ENCODE peak calls at places on chromosomes 5 and 9, in four cellular contexts. P, A, C and V are unnamed samples.

GRCh38 chr5:159764283-159764927 is 151.9 kb upstream of the ADRA1B start:
- DNase-seq in C (peak), A (no peak), P (no peak), V (peak)

GRCh38 chr9:93110400-93110855 is 14.4 kb downstream of the CARD19 start:
- DNase-seq in C (no peak), A (no peak), P (no peak), V (no peak)

GRCh38 chr5:17727212-17727611 is 93.0 kb downstream of the TAF11L14 start:
- DNase-seq in A (no peak), P (no peak), C (no peak), V (no peak)

GRCh38 chr5:171616002-171616780 is 169.4 kb upstream of the SMIM23 start:
- DNase-seq in P (no peak), A (no peak), C (no peak), V (no peak)

GRCh38 chr5:52799358-52799982 is 11.8 kb downstream of the ITGA1 start:
- DNase-seq in A (peak), C (peak), P (peak), V (peak)

GRCh38 chr5:65928341-65928752 is 2.0 kb downstream of the ERBIN start:
- DNase-seq in A (no peak), P (no peak), C (no peak), V (peak)

GRCh38 chr9:34500623-34501267 is 22.0 kb downstream of the ENHO start:
- DNase-seq in P (peak), A (peak), C (peak), V (peak)

GRCh38 chr9:86795861-86796497 is 151.3 kb downstream of the GAS1 start:
- DNase-seq in A (no peak), C (peak), P (no peak), V (no peak)

GRCh38 chr9:76654575-76654974 is 109.7 kb upstream of the PCA3 start:
- DNase-seq in P (no peak), A (no peak), C (peak), V (peak)

GRCh38 chr5:114184006-114184405 is 177.9 kb upstream of the KCNN2 start:
- DNase-seq in C (no peak), P (no peak), A (no peak), V (peak)

DNA sequence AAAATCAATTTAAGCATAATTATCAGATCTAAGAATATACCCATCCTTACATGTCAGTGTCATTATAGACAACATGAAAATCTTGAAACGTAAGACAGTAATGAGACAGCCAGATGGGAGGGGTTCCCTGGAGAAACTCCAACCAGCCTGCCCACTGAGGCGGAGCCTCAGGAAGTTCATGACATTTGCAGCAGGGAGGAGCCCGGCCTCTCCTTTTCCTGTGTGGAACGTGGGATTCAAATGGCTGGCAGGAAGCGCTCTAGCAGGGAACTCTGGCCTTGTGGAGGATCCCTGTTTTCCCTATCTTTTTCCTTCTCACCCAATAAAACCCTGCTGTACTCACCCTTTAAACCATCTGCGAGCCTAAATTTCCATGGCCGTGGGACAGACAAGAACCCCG is 176.6 kb upstream of the KCNN2 start:
- DNase-seq in P (no peak), C (no peak), A (peak), V (no peak)
- H4K91ac ChIP-seq in P (no peak), C (no peak), A (no peak), V (no peak)

GRCh38 chr5:56459978-56460377 is 226.8 kb upstream of the ANKRD55 start:
- DNase-seq in C (no peak), P (no peak), A (no peak), V (no peak)

GRCh38 chr5:56459394-56459793 is 226.3 kb upstream of the ANKRD55 start:
- DNase-seq in P (no peak), A (no peak), C (no peak), V (no peak)

GRCh38 chr5:56455417-56455816 is 222.3 kb upstream of the ANKRD55 start:
- DNase-seq in P (no peak), A (no peak), C (no peak), V (no peak)

GRCh38 chr5:56456002-56456401 is 222.9 kb upstream of the ANKRD55 start:
- DNase-seq in C (peak), P (no peak), A (no peak), V (peak)

DNA sequence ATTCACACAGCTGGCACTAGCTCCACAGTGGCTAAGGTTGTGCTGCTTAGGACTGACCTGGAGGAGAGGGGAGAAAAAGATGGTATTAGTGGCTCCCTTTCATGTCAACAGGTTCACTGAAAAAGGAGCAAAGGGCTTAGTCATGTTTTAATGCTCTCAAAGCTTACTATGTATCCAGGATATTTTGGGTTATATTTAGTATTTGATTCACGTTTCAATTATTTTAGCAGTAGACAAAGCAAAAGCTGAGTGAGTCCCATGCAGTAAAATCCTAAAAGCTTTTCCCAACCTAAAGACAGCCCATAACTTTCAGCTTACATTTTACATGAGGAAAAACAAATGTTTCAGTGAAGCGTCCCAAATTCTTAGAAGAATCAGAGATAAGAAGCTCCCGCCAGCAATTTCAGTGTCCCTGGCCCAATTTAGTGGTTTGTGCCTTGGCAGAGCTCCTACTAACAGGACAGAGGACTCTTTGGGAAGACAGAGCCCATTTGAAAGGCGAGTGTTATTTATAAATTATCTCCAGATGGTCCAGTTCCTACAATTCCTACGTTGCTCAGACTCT is 224.8 kb upstream of the ANKRD55 start:
- DNase-seq in A (no peak), P (no peak), C (no peak), V (no peak)
- H3K4ac ChIP-seq in A (no peak), P (no peak), C (no peak), V (no peak)

DNA sequence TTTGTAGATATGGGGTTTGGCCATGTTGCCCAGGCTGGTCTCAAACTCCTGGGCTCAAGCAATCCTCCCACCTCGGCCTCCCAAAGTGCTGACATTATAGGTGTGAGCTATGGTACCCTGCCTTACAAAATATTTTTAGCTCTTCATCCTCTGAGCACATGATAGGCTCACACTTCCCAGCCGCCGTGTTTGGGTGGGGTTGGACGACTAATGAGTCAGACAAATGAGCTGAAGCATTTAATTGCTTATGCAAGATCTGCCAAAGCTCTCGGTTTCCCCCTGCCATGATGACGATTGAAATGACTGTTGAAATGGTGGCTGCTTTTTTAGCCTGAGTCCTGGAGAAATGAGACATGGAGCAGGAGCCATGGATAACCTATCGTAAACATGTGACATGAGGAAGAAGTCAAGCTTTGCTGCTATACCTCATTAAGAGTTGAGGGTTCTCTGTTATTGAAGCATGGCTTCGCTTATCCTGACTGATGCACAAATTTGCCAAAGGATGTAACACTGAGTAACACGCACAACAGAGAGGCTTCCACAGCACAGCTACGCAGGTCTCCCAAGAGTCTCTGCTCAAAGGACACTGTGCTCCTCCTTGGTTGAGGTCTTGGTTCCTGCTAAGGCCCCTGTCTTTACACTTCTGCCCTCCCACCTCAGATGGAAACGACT is 48.2 kb upstream of the GFPT2 start:
- DNase-seq in A (no peak), C (no peak), P (no peak), V (no peak)
- H3K9ac ChIP-seq in A (no peak), C (no peak), P (no peak), V (no peak)

GRCh38 chr5:139389701-139390638 is at the start of gene MZB1:
- DNase-seq in P (no peak), C (no peak), A (no peak), V (no peak)

GRCh38 chr5:139385061-139385889 is 2.2 kb upstream of the SLC23A1 start:
- DNase-seq in P (no peak), C (peak), A (no peak), V (peak)

GRCh38 chr5:139388198-139388821 is 1.4 kb downstream of the MZB1 start:
- DNase-seq in A (no peak), C (no peak), P (no peak), V (no peak)

GRCh38 chr5:139386039-139386438 is 2.9 kb upstream of the SLC23A1 start:
- DNase-seq in P (no peak), C (peak), A (no peak), V (no peak)

DNA sequence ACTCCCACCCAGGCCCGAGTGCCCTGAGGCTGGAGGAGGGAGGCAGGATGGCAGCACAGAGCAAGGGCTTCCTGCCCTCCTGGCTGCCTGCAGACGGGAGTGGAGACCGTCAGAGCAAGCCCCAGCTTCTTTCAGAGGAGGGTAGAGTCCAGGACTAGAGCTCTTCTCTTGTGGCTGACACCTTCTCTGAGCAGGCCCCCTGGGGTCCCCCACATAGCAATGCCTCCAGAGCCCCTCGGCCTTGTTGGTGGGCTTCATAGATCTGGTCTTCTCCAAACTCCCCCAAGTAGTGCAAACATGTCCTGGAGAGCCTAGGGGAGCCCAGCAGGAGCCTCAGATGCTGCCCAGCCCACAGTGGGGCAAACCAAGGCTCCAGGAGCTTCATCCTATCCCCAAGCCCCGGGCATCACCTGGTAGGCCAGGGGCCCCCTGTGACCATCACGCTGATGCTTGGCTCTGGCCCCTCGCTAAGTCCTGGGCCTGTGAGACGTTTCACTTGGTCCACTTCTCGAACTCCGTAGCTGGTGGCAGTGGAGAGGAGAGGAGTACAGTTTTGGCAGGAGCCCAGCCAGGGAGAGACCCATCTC is 2.0 kb downstream of the MZB1 start:
- DNase-seq in A (no peak), P (no peak), C (no peak), V (no peak)
- H4K91ac ChIP-seq in A (no peak), P (no peak), C (peak), V (no peak)

DNA sequence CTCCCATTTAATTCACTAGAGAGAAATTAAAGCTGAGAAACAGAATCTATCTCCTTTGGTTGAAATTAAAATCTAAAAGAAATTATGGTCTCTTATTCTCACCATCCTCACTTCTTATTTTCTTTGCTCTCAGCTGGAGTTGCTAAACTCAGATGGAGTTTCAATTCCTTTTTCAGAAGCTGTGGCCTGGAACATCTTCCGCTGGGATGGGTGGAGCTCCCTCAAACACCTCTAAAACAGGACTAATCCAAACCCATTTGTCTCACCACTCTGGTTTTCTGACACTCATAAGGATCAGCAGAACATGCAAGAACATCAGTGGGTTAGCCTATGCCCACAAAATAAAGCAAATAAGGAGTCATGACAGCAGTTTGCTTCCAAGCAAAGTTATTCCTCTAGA is 39.6 kb upstream of the CEP78 start:
- DNase-seq in P (no peak), C (no peak), A (no peak), V (no peak)
- H3K4ac ChIP-seq in P (no peak), C (no peak), A (no peak), V (no peak)

DNA sequence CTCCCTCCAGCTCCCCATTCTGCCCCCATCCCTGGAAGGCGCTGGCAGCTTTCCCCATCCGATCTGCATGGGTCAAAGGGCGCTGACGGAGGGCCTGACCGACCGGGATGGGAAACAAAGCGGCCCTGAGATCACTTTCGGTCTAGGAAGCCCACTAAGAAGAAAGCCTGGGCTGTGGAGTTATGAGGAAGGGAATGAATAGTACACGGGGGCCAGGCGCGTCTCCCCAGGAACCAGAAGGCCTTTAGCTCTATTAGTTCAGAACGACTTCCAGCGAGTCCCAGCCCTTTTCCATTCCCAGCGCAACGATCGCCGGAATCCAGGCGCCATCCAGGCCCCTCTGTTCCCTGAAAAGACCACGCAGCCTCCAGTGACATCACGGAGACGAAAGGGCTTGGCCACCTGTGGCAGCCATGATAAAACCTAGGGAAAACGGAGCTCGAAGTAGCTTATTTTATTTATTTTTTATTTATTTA is 70.1 kb upstream of the CCDC180 start:
- DNase-seq in C (no peak), A (peak), P (peak), V (no peak)
- H3K9ac ChIP-seq in C (peak), A (peak), P (no peak), V (peak)

GRCh38 chr9:136991993-136992818 is at the start of gene PAXX:
- DNase-seq in A (peak), C (peak), P (peak), V (peak)
- H4K91ac ChIP-seq in A (no peak), C (peak), P (peak), V (peak)